ENCODE peak calls at places on chromosomes 4 and X, in eight cellular contexts. P is Right ventricle myocardium superior, B is activated T-cell treated with anti-CD3 and anti-CD28 coated beads for 24 hours, K is A549, J is fibroblast of the aortic adventitia, A is Ammon's horn, R is LoVo, Z is psoas muscle. Q is an unnamed sample.

GRCh38 chr4:2406406-2406805 is 12.0 kb downstream of the ZFYVE28 start:
- DNase-seq in Z (no peak), B (no peak), P (no peak), J (no peak), K (no peak), A (no peak), R (no peak), Q (no peak)

GRCh38 chr4:62709618-62710252 is 1509.6 kb downstream of the ADGRL3 start:
- DNase-seq in R (peak), J (peak), A (peak), K (peak), Z (no peak), P (no peak), B (no peak), Q (peak)

GRCh38 chr4:102574317-102574716 is 73.2 kb downstream of the NFKB1 start:
- DNase-seq in K (no peak), P (no peak), Z (no peak), R (no peak), J (peak), B (no peak), A (peak), Q (peak)

GRCh38 chr4:143089291-143089690 is 95.4 kb upstream of the USP38 start:
- DNase-seq in Z (no peak), R (no peak), P (no peak), J (no peak), K (no peak), A (no peak), B (no peak), Q (no peak)

GRCh38 chrX:109740076-109740809 is 7.2 kb upstream of the ACSL4 start:
- DNase-seq in B (no peak), J (no peak), K (peak), R (no peak), P (no peak), A (no peak), Z (no peak), Q (no peak)

GRCh38 chr4:109699553-109700225 is 3.6 kb downstream of the CASP6 start:
- DNase-seq in J (no peak), A (no peak), K (no peak), B (no peak), R (no peak), P (no peak), Z (no peak), Q (no peak)

GRCh38 chr4:144654161-144654560 is 8.2 kb downstream of the HHIP start:
- DNase-seq in Z (no peak), P (no peak), R (no peak), B (no peak), A (no peak), J (no peak), K (no peak), Q (no peak)

GRCh38 chr4:90582087-90582486 is 454.9 kb downstream of the CCSER1 start:
- DNase-seq in Z (no peak), J (no peak), A (no peak), B (no peak), P (no peak), R (no peak), K (no peak), Q (no peak)

GRCh38 chr4:136203199-136203598 is 1329.1 kb downstream of the PCDH18 start:
- DNase-seq in Z (no peak), K (peak), A (no peak), P (no peak), B (no peak), R (no peak), J (no peak), Q (no peak)

GRCh38 chrX:80846247-80846646 is 36.6 kb upstream of the BRWD3 start:
- DNase-seq in R (no peak), B (no peak), J (no peak), A (no peak), Z (no peak), P (no peak), K (no peak), Q (no peak)

GRCh38 chrX:55867254-55867653 is 149.7 kb downstream of the RRAGB start:
- DNase-seq in B (no peak), Z (no peak), K (no peak), J (peak), A (no peak), P (no peak), R (no peak), Q (no peak)

GRCh38 chr4:168633474-168633873 is 136.6 kb downstream of the PALLD start:
- DNase-seq in Z (no peak), R (no peak), J (no peak), B (no peak), P (no peak), A (no peak), K (no peak), Q (no peak)

GRCh38 chr4:130478406-130478805 is 1382.5 kb downstream of the C4orf33 start:
- DNase-seq in A (no peak), P (no peak), K (peak), Z (no peak), R (no peak), B (no peak), J (peak), Q (no peak)

GRCh38 chrX:38898261-38898660 is 97.0 kb downstream of the MID1IP1 start:
- DNase-seq in A (no peak), Z (no peak), B (no peak), R (no peak), K (no peak), J (no peak), P (no peak), Q (no peak)

GRCh38 chr4:168678751-168679366 is 182.0 kb downstream of the PALLD start:
- DNase-seq in B (no peak), Z (no peak), K (no peak), P (no peak), J (no peak), A (no peak), R (no peak), Q (no peak)

GRCh38 chr4:143531368-143531767 is 17.9 kb downstream of the SMARCA5 start:
- DNase-seq in R (no peak), B (no peak), K (peak), Z (no peak), J (peak), A (no peak), P (no peak), Q (no peak)

GRCh38 chrX:21691512-21692018 is 33.4 kb upstream of the KLHL34 start:
- DNase-seq in P (no peak), R (no peak), A (no peak), B (no peak), K (no peak), J (no peak), Z (no peak), Q (no peak)

GRCh38 chr4:138035781-138036258 is 206.3 kb downstream of the SLC7A11 start:
- DNase-seq in A (peak), Z (no peak), P (no peak), K (peak), J (peak), R (peak), B (no peak), Q (peak)

GRCh38 chrX:15098505-15098904 is 171.4 kb downstream of the ASB9 start:
- DNase-seq in Z (no peak), A (no peak), B (no peak), K (no peak), J (no peak), P (no peak), R (no peak), Q (no peak)

GRCh38 chr4:5955201-5955821 is 62.4 kb upstream of the CRMP1 start:
- DNase-seq in J (no peak), R (no peak), K (no peak), A (no peak), P (no peak), B (no peak), Z (no peak), Q (no peak)

GRCh38 chrX:41148553-41148952 is 63.3 kb downstream of the USP9X start:
- DNase-seq in K (no peak), P (no peak), R (no peak), B (no peak), J (peak), A (no peak), Z (no peak), Q (no peak)

GRCh38 chrX:115058276-115058675 is 40.9 kb upstream of the IL13RA2 start:
- DNase-seq in A (no peak), R (no peak), K (no peak), Z (no peak), B (no peak), J (peak), P (no peak), Q (no peak)

GRCh38 chr4:92305878-92306520 is 2.2 kb downstream of the GRID2 start:
- DNase-seq in A (peak), Z (peak), P (no peak), K (no peak), R (no peak), B (no peak), J (no peak), Q (no peak)

GRCh38 chr4:4488405-4489404 is 53.1 kb downstream of the STX18 start:
- DNase-seq in J (peak), Z (peak), A (peak), K (peak), P (peak), R (peak), B (peak), Q (peak)

GRCh38 chr4:1766336-1767057 is 26.6 kb upstream of the FGFR3 start:
- DNase-seq in K (peak), J (no peak), Z (no peak), B (no peak), A (no peak), P (no peak), R (no peak), Q (no peak)

GRCh38 chr4:89336818-89337395 is 29.3 kb upstream of the GPRIN3 start:
- DNase-seq in A (no peak), Z (no peak), K (no peak), J (no peak), P (no peak), B (no peak), R (no peak), Q (no peak)

GRCh38 chrX:23749576-23749975 is 6.5 kb upstream of the ACOT9 start:
- DNase-seq in B (no peak), J (no peak), R (no peak), K (no peak), Z (no peak), A (no peak), P (no peak), Q (no peak)

GRCh38 chr4:53436251-53436650 is 58.8 kb downstream of the FIP1L1 start:
- DNase-seq in A (peak), P (no peak), B (no peak), K (no peak), R (no peak), Z (no peak), J (no peak), Q (no peak)

GRCh38 chrX:105701310-105702052 is 120.9 kb upstream of the NRK start:
- DNase-seq in A (no peak), R (no peak), J (peak), B (no peak), K (no peak), Z (no peak), P (no peak), Q (no peak)

GRCh38 chrX:139759637-139760036 is 51.7 kb upstream of the MCF2 start:
- DNase-seq in J (peak), B (no peak), K (peak), A (peak), R (no peak), P (no peak), Z (no peak), Q (no peak)

GRCh38 chrX:1502853-1503252 is 34.1 kb downstream of the P2RY8 start:
- DNase-seq in P (no peak), A (no peak), R (no peak), J (no peak), Z (no peak), B (no peak), K (no peak), Q (no peak)

GRCh38 chr4:169810325-169811323 is 52.9 kb upstream of the HPF1 start:
- DNase-seq in K (peak), P (no peak), J (peak), A (peak), R (peak), Z (no peak), B (peak), Q (peak)

GRCh38 chr4:55554453-55555030 is 7.8 kb upstream of the CLOCK start:
- DNase-seq in J (peak), K (peak), A (peak), R (no peak), P (no peak), B (no peak), Z (no peak), Q (no peak)

GRCh38 chr4:2433609-2434350 is 15.0 kb downstream of the CFAP99 start:
- DNase-seq in A (peak), K (no peak), P (peak), J (no peak), B (no peak), R (no peak), Z (peak), Q (no peak)

GRCh38 chrX:10086683-10087082 is 70.1 kb upstream of the CLCN4 start:
- DNase-seq in Z (no peak), A (no peak), J (no peak), K (no peak), R (no peak), B (no peak), P (peak), Q (no peak)

GRCh38 chr4:124132161-124132560 is 580.4 kb downstream of the ANKRD50 start:
- DNase-seq in R (no peak), J (peak), A (no peak), Z (no peak), K (no peak), P (no peak), B (no peak), Q (no peak)

GRCh38 chr4:84952004-84952403 is 14.5 kb downstream of the WDFY3 start:
- DNase-seq in P (no peak), J (peak), Z (no peak), A (no peak), R (peak), K (peak), B (no peak), Q (no peak)

GRCh38 chrX:24395775-24396174 is 35.3 kb downstream of the SUPT20HL1 start:
- DNase-seq in K (peak), P (no peak), Z (no peak), B (peak), J (peak), A (peak), R (peak), Q (no peak)

Q was measured in CMK.